ENCODE peak calls at places on chromosomes 6 and 20, in four cellular contexts. One of them, this sample, is unnamed.

GRCh38 chr6:7439243-7439642 is 49.6 kb downstream of the RIOK1 start:
- DNase-seq in pancreas: no peak
- DNase-seq in SIG-M5: no peak
- DNase-seq in MCF 10A: no peak
- DNase-seq in this sample: no peak

GRCh38 chr6:112298816-112299281 is 44.5 kb upstream of the LAMA4 start:
- DNase-seq in SIG-M5: no peak
- DNase-seq in MCF 10A: peak
- DNase-seq in pancreas: no peak
- DNase-seq in this sample: peak

GRCh38 chr6:31091680-31092079 is 20.7 kb downstream of the C6orf15 start:
- DNase-seq in pancreas: no peak
- DNase-seq in SIG-M5: no peak
- DNase-seq in MCF 10A: no peak
- DNase-seq in this sample: no peak

GRCh38 chr20:54069501-54069971 is 858 bp downstream of the BCAS1 start:
- DNase-seq in MCF 10A: no peak
- DNase-seq in pancreas: no peak
- DNase-seq in SIG-M5: no peak
- DNase-seq in this sample: no peak

GRCh38 chr6:130482645-130483390 is 117.0 kb downstream of the TMEM200A start:
- DNase-seq in SIG-M5: no peak
- DNase-seq in MCF 10A: no peak
- DNase-seq in pancreas: no peak
- DNase-seq in this sample: peak

GRCh38 chr6:42550277-42550676 is 13.6 kb upstream of the UBR2 start:
- DNase-seq in MCF 10A: no peak
- DNase-seq in SIG-M5: no peak
- DNase-seq in pancreas: no peak
- DNase-seq in this sample: no peak

GRCh38 chr6:159279790-159280277 is 110.6 kb downstream of the FNDC1 start:
- DNase-seq in MCF 10A: peak
- DNase-seq in SIG-M5: no peak
- DNase-seq in pancreas: no peak
- DNase-seq in this sample: peak

GRCh38 chr20:57807418-57808265 is 97.8 kb upstream of the PMEPA1 start:
- DNase-seq in SIG-M5: no peak
- DNase-seq in pancreas: no peak
- DNase-seq in MCF 10A: no peak
- DNase-seq in this sample: peak

GRCh38 chr6:21240709-21241108 is 352.8 kb upstream of the SOX4 start:
- DNase-seq in MCF 10A: peak
- DNase-seq in pancreas: no peak
- DNase-seq in SIG-M5: no peak
- DNase-seq in this sample: peak

GRCh38 chr6:13453771-13454251 is 33.6 kb downstream of the GFOD1 start:
- DNase-seq in SIG-M5: no peak
- DNase-seq in MCF 10A: peak
- DNase-seq in pancreas: no peak
- DNase-seq in this sample: peak

GRCh38 chr20:2658414-2659354 is 5.3 kb downstream of the IDH3B start:
- DNase-seq in SIG-M5: no peak
- DNase-seq in MCF 10A: no peak
- DNase-seq in pancreas: no peak
- DNase-seq in this sample: no peak

GRCh38 chr20:32354592-32355416 is 3.3 kb upstream of the ASXL1 start:
- DNase-seq in SIG-M5: no peak
- DNase-seq in MCF 10A: peak
- DNase-seq in pancreas: no peak
- DNase-seq in this sample: peak

GRCh38 chr6:105483492-105483891 is 80.6 kb upstream of the PREP start:
- DNase-seq in pancreas: no peak
- DNase-seq in SIG-M5: no peak
- DNase-seq in MCF 10A: no peak
- DNase-seq in this sample: peak

GRCh38 chr6:83708546-83708969 is 343 bp downstream of the SNAP91 start:
- DNase-seq in pancreas: no peak
- DNase-seq in MCF 10A: peak
- DNase-seq in SIG-M5: no peak
- DNase-seq in this sample: no peak

GRCh38 chr6:50718566-50718965 is 5.2 kb downstream of the TFAP2D start:
- DNase-seq in SIG-M5: no peak
- DNase-seq in pancreas: no peak
- DNase-seq in MCF 10A: no peak
- DNase-seq in this sample: no peak

GRCh38 chr6:17842934-17843821 is 136.5 kb upstream of the NUP153 start:
- DNase-seq in pancreas: no peak
- DNase-seq in SIG-M5: no peak
- DNase-seq in MCF 10A: no peak
- DNase-seq in this sample: no peak

GRCh38 chr6:158417760-158418098 is 105.5 kb downstream of the TULP4 start:
- DNase-seq in pancreas: no peak
- DNase-seq in MCF 10A: peak
- DNase-seq in SIG-M5: no peak
- DNase-seq in this sample: peak

GRCh38 chr6:18226451-18226850 is 37.9 kb downstream of the DEK start:
- DNase-seq in pancreas: no peak
- DNase-seq in MCF 10A: no peak
- DNase-seq in SIG-M5: no peak
- DNase-seq in this sample: peak

GRCh38 chr6:160030103-160030502 is 61.2 kb downstream of the IGF2R start:
- DNase-seq in MCF 10A: peak
- DNase-seq in pancreas: peak
- DNase-seq in SIG-M5: no peak
- DNase-seq in this sample: peak

GRCh38 chr6:63807056-63807455 is 171.5 kb downstream of the PHF3 start:
- DNase-seq in pancreas: no peak
- DNase-seq in SIG-M5: no peak
- DNase-seq in MCF 10A: peak
- DNase-seq in this sample: no peak

GRCh38 chr6:44064089-44064947 is 62.9 kb downstream of the MRPL14 start:
- DNase-seq in MCF 10A: peak
- DNase-seq in SIG-M5: no peak
- DNase-seq in pancreas: peak
- DNase-seq in this sample: peak

GRCh38 chr6:27836783-27837635 is 75.2 kb downstream of the OR2B2 start:
- DNase-seq in MCF 10A: peak
- DNase-seq in pancreas: peak
- DNase-seq in SIG-M5: peak
- DNase-seq in this sample: peak

GRCh38 chr6:27161946-27162603 is 85.4 kb upstream of the PRSS16 start:
- DNase-seq in pancreas: no peak
- DNase-seq in MCF 10A: peak
- DNase-seq in SIG-M5: no peak
- DNase-seq in this sample: peak

GRCh38 chr6:170225852-170226417 is 64.9 kb downstream of the DLL1 start:
- DNase-seq in MCF 10A: peak
- DNase-seq in pancreas: peak
- DNase-seq in SIG-M5: no peak
- DNase-seq in this sample: peak

GRCh38 chr6:146871613-146872465 is 273.1 kb downstream of the ADGB start:
- DNase-seq in SIG-M5: no peak
- DNase-seq in MCF 10A: no peak
- DNase-seq in pancreas: no peak
- DNase-seq in this sample: no peak

GRCh38 chr20:29427201-29428060 is 1830.0 kb upstream of the DEFB115 start:
- DNase-seq in pancreas: no peak
- DNase-seq in MCF 10A: no peak
- DNase-seq in SIG-M5: no peak
- DNase-seq in this sample: no peak

GRCh38 chr6:52190409-52190808 is 4.2 kb downstream of the IL17A start:
- DNase-seq in pancreas: no peak
- DNase-seq in SIG-M5: no peak
- DNase-seq in MCF 10A: no peak
- DNase-seq in this sample: no peak

GRCh38 chr6:90947184-90948064 is 360.6 kb upstream of the MAP3K7 start:
- DNase-seq in MCF 10A: no peak
- DNase-seq in pancreas: no peak
- DNase-seq in SIG-M5: no peak
- DNase-seq in this sample: no peak

GRCh38 chr20:13344671-13345070 is 123.6 kb downstream of the ISM1 start:
- DNase-seq in MCF 10A: no peak
- DNase-seq in pancreas: no peak
- DNase-seq in SIG-M5: no peak
- DNase-seq in this sample: no peak

GRCh38 chr6:139161169-139161568 is 26.3 kb downstream of the HECA start:
- DNase-seq in MCF 10A: peak
- DNase-seq in pancreas: no peak
- DNase-seq in SIG-M5: no peak
- DNase-seq in this sample: peak

GRCh38 chr6:135905604-135906300 is 54.3 kb downstream of the PDE7B start:
- DNase-seq in SIG-M5: no peak
- DNase-seq in MCF 10A: no peak
- DNase-seq in pancreas: no peak
- DNase-seq in this sample: no peak

GRCh38 chr6:107539409-107539808 is 49.5 kb downstream of the SOBP start:
- DNase-seq in pancreas: no peak
- DNase-seq in MCF 10A: no peak
- DNase-seq in SIG-M5: no peak
- DNase-seq in this sample: no peak

GRCh38 chr6:36897629-36898028 is 11.9 kb downstream of the C6orf89 start:
- DNase-seq in pancreas: no peak
- DNase-seq in SIG-M5: no peak
- DNase-seq in MCF 10A: peak
- DNase-seq in this sample: peak

GRCh38 chr6:118984342-118984741 is 49.4 kb upstream of the MCM9 start:
- DNase-seq in SIG-M5: no peak
- DNase-seq in MCF 10A: no peak
- DNase-seq in pancreas: no peak
- DNase-seq in this sample: no peak

This sample was measured in mammary epithelial cell.